ENCODE peak calls at places on chromosomes 3 and 15, in eight cellular contexts. Y is IMR-90, M is A549, Z is stomach, H is H54, L is testis, N is uterus, C is adrenal gland. F is an unnamed sample.

GRCh38 chr15:95176794-95177577 is 945.6 kb downstream of the MCTP2 start:
- DNase-seq in Y (no peak), M (no peak), Z (no peak), H (no peak), L (no peak), N (no peak), C (no peak), F (no peak)

GRCh38 chr3:72271923-72272322 is 487.0 kb upstream of the PROK2 start:
- DNase-seq in Y (no peak), M (no peak), Z (no peak), H (no peak), L (no peak), N (no peak), C (no peak), F (no peak)

GRCh38 chr15:67174864-67175573 is 79.4 kb downstream of the AAGAB start:
- DNase-seq in Y (peak), M (peak), Z (peak), H (peak), L (no peak), N (no peak), C (no peak), F (peak)

GRCh38 chr3:196641278-196642058 is 2.0 kb downstream of the NRROS start:
- DNase-seq in Y (no peak), M (no peak), Z (no peak), H (no peak), L (no peak), N (no peak), C (no peak), F (no peak)

GRCh38 chr3:93861021-93861420 is 112.7 kb downstream of the PROS1 start:
- DNase-seq in Y (no peak), M (no peak), Z (no peak), H (no peak), L (no peak), N (no peak), C (no peak), F (no peak)

GRCh38 chr3:143433787-143434378 is 314.3 kb downstream of the CHST2 start:
- DNase-seq in Y (no peak), M (peak), Z (no peak), H (no peak), L (no peak), N (no peak), C (no peak), F (no peak)

GRCh38 chr3:39141211-39141995 is 12.0 kb downstream of the CSRNP1 start:
- DNase-seq in Y (peak), M (no peak), Z (peak), H (no peak), L (no peak), N (peak), C (peak), F (peak)

GRCh38 chr3:68919000-68919399 is 13.3 kb downstream of the TAFA4 start:
- DNase-seq in Y (peak), M (no peak), Z (no peak), H (no peak), L (no peak), N (no peak), C (no peak), F (no peak)

GRCh38 chr3:152100491-152101086 is 168.1 kb upstream of the MBNL1 start:
- DNase-seq in Y (no peak), M (no peak), Z (no peak), H (no peak), L (no peak), N (no peak), C (no peak), F (no peak)

GRCh38 chr3:8851703-8852102 is 82.3 kb upstream of the OXTR start:
- DNase-seq in Y (peak), M (peak), Z (no peak), H (peak), L (no peak), N (no peak), C (peak), F (no peak)

GRCh38 chr3:11638669-11639402 is 4.9 kb downstream of the VGLL4 start:
- DNase-seq in Y (no peak), M (no peak), Z (no peak), H (no peak), L (peak), N (no peak), C (no peak), F (no peak)

GRCh38 chr3:132984181-132984580 is 54.0 kb upstream of the TMEM108 start:
- DNase-seq in Y (no peak), M (no peak), Z (no peak), H (no peak), L (no peak), N (no peak), C (peak), F (no peak)

GRCh38 chr3:185657211-185657610 is 71.1 kb downstream of the SENP2 start:
- DNase-seq in Y (no peak), M (no peak), Z (no peak), H (no peak), L (no peak), N (no peak), C (no peak), F (peak)

GRCh38 chr3:53721187-53721946 is 124.9 kb downstream of the CHDH start:
- DNase-seq in Y (peak), M (no peak), Z (no peak), H (peak), L (no peak), N (no peak), C (no peak), F (no peak)

GRCh38 chr15:70120109-70120508 is 22.4 kb upstream of the TLE3 start:
- DNase-seq in Y (no peak), M (no peak), Z (no peak), H (no peak), L (no peak), N (no peak), C (no peak), F (no peak)

GRCh38 chr3:39408493-39409372 is 2.2 kb downstream of the RPSA start:
- DNase-seq in Y (no peak), M (no peak), Z (no peak), H (no peak), L (no peak), N (no peak), C (no peak), F (no peak)

GRCh38 chr3:187066228-187066995 is 72.9 kb downstream of the RPL39L start:
- DNase-seq in Y (peak), M (peak), Z (no peak), H (peak), L (peak), N (no peak), C (no peak), F (no peak)

GRCh38 chr15:33608714-33609113 is 297.9 kb downstream of the RYR3 start:
- DNase-seq in Y (no peak), M (peak), Z (no peak), H (no peak), L (no peak), N (no peak), C (no peak), F (no peak)

DNA sequence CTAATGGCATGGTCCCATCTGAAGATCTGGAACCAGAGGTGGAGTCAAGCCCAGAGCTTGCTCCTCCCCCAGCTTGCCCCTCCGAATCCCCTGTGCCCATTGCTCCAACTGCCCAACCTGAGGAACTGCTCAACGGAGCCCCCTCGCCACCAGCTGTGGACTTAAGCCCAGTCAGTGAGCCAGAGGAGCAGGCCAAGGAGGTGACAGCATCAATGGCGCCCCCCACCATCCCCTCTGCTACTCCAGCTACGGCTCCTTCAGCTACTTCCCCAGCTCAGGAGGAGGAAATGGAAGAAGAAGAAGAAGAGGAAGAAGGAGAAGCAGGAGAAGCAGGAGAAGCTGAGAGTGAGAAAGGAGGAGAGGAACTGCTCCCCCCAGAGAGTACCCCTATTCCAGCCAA is 7.3 kb downstream of the EIF4G1 start:
- DNase-seq in Y (no peak), M (no peak), Z (no peak), H (no peak), L (no peak), N (no peak), C (no peak), F (no peak)
- TF ChIP-seq POLR2A in Y (no peak), M (no peak), Z (no peak), H (no peak), L (no peak), N (no peak), C (no peak), F (no peak)

GRCh38 chr15:43928152-43928551 is 101.3 kb downstream of the WDR76 start:
- DNase-seq in Y (no peak), M (no peak), Z (no peak), H (no peak), L (no peak), N (no peak), C (no peak), F (no peak)
- TF ChIP-seq POLR2A in Y (no peak), M (no peak), Z (no peak), H (no peak), L (no peak), N (no peak), C (no peak), F (no peak)

GRCh38 chr15:68821898-68822380 is 1.2 kb upstream of the ANP32A start:
- DNase-seq in Y (no peak), M (peak), Z (no peak), H (no peak), L (peak), N (no peak), C (peak), F (no peak)

GRCh38 chr15:68820205-68820588 is 498 bp downstream of the ANP32A start:
- DNase-seq in Y (no peak), M (peak), Z (peak), H (no peak), L (peak), N (peak), C (peak), F (peak)

GRCh38 chr15:68819451-68820204 is 1.1 kb downstream of the ANP32A start:
- DNase-seq in Y (peak), M (peak), Z (peak), H (peak), L (peak), N (peak), C (peak), F (peak)

GRCh38 chr15:68821190-68821897 is 649 bp upstream of the ANP32A start:
- DNase-seq in Y (no peak), M (peak), Z (no peak), H (peak), L (peak), N (no peak), C (no peak), F (peak)

DNA sequence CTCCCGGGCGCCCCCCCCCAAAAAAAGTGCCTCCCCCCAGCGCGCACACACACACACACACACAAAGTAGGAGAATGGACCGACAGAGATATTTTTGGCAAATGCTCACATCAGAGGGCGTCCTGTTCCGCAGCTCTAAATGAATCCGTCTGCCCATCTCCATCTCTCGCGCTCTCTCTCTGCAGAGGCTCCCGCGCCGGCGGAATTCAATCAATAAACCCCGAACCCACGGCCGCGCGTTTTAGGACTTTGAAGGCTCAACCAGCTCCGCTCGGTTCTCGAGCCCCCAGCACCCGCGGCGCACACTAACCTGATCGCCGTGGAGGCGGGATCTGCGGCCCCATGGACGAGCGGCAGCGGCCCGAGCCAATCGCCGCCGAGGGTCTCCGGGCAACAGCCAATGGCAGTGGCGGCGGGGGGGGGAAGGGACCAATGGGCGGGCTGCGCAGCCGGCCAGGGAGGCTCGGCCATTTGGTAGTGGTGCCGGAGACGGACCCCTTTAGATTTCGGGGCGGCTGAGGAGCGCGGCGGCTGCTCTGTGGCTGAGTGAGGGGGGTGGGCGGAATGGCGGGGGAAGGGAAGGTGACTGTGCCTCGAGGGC is at the start of gene ANP32A:
- DNase-seq in Y (peak), M (peak), Z (peak), H (peak), L (peak), N (peak), C (peak), F (peak)
- TF ChIP-seq POLR2A in Y (no peak), M (peak), Z (no peak), H (peak), L (peak), N (peak), C (no peak), F (no peak)

DNA sequence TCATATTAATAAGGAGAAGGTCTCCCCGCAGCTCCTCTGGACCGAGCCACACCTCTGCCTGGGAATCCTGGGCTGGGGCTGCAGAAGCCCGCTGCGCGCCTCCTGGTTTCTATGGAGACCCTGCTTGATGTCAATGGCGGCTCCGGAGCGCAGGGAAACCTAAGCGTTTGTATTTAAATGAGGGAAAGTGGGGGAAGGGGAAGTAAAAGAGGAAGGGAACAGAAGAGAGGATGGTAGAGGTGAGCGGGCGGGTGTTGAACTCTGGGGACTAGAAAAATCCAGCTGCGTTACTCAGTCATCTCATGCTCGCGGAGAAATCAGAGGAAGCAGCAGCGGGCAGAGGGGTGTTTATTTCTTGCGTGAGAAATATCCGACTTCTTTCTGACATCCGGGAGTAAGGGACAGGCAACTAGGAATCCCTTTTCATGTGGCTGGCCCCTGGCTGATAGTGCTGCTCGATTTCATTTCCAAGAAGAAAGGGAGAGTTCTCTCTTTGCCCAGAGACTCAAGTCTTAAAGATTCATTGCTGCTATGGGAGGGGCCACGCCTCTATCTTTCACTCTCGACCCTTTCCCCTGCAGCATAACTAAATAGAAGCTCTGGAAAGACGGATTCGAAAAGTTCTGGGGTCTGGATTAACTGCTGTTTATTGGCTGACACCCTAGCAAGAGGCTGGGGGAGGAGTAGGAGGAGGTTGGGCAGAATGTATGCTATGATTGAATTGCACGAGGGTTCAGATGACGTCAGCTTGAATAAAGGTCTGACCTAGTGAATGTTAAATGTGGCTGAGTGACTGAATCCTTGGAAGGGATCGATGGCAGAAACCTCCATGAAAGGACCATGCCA is 110.5 kb upstream of the GAP43 start:
- DNase-seq in Y (peak), M (peak), Z (no peak), H (no peak), L (peak), N (no peak), C (peak), F (no peak)
- TF ChIP-seq POLR2A in Y (no peak), M (no peak), Z (no peak), H (no peak), L (no peak), N (no peak), C (no peak), F (no peak)

F was measured in sigmoid colon.